ENCODE peak calls at places on chromosomes 12 and 14, in ten cellular contexts. N is NB4, X is IMR-90, S is prostate gland, M is HepG2, B is vagina, R is heart left ventricle, Y is adrenal gland, O is thyroid gland, H is K562. K is an unnamed sample.

GRCh38 chr12:89020121-89020480 is 332.2 kb downstream of the DUSP6 start:
- DNase-seq in N (no peak), X (no peak), S (no peak), M (no peak), B (no peak), R (no peak), Y (no peak), O (no peak), H (no peak), K (no peak)

GRCh38 chr12:50633950-50634349 is 129.2 kb downstream of the DIP2B start:
- DNase-seq in N (no peak), X (peak), S (no peak), M (no peak), B (no peak), R (no peak), Y (no peak), O (no peak), H (no peak), K (no peak)

GRCh38 chr12:92226036-92226661 is 80.5 kb upstream of the BTG1 start:
- DNase-seq in N (no peak), X (peak), S (no peak), M (no peak), B (no peak), R (no peak), Y (no peak), O (no peak), H (no peak), K (no peak)

GRCh38 chr14:40447032-40447431 is 1014.8 kb upstream of the FBXO33 start:
- DNase-seq in N (no peak), X (no peak), S (no peak), M (no peak), B (no peak), R (no peak), Y (no peak), O (peak), H (no peak), K (no peak)

GRCh38 chr14:73755434-73756014 is 41.3 kb upstream of the PNMA1 start:
- DNase-seq in N (no peak), X (no peak), S (peak), M (no peak), B (no peak), R (peak), Y (no peak), O (peak), H (peak), K (peak)

GRCh38 chr12:53530920-53531319 is 23.6 kb upstream of the NPFF start:
- DNase-seq in N (no peak), X (peak), S (no peak), M (no peak), B (no peak), R (no peak), Y (no peak), O (no peak), H (no peak), K (no peak)

GRCh38 chr14:58992935-58993334 is 195.5 kb upstream of the DAAM1 start:
- DNase-seq in N (no peak), X (no peak), S (no peak), M (no peak), B (no peak), R (no peak), Y (no peak), O (no peak), H (no peak), K (no peak)

GRCh38 chr12:53869500-53869899 is 69.1 kb upstream of the HOXC13 start:
- DNase-seq in N (no peak), X (no peak), S (no peak), M (peak), B (no peak), R (no peak), Y (no peak), O (no peak), H (no peak), K (no peak)

GRCh38 chr14:100476012-100476822 is 111.0 kb downstream of the BEGAIN start:
- DNase-seq in N (no peak), X (peak), S (no peak), M (peak), B (no peak), R (no peak), Y (peak), O (no peak), H (no peak), K (no peak)

GRCh38 chr12:118183711-118184110 is 47.8 kb downstream of the PEBP1 start:
- DNase-seq in N (no peak), X (no peak), S (no peak), M (no peak), B (no peak), R (no peak), Y (no peak), O (no peak), H (no peak), K (no peak)

GRCh38 chr14:30284808-30285207 is 274.1 kb upstream of the G2E3 start:
- DNase-seq in N (no peak), X (no peak), S (no peak), M (no peak), B (no peak), R (no peak), Y (no peak), O (no peak), H (no peak), K (no peak)

GRCh38 chr12:50006754-50007442 is 18.4 kb downstream of the RACGAP1 start:
- DNase-seq in N (no peak), X (peak), S (no peak), M (no peak), B (no peak), R (no peak), Y (no peak), O (no peak), H (no peak), K (no peak)

DNA sequence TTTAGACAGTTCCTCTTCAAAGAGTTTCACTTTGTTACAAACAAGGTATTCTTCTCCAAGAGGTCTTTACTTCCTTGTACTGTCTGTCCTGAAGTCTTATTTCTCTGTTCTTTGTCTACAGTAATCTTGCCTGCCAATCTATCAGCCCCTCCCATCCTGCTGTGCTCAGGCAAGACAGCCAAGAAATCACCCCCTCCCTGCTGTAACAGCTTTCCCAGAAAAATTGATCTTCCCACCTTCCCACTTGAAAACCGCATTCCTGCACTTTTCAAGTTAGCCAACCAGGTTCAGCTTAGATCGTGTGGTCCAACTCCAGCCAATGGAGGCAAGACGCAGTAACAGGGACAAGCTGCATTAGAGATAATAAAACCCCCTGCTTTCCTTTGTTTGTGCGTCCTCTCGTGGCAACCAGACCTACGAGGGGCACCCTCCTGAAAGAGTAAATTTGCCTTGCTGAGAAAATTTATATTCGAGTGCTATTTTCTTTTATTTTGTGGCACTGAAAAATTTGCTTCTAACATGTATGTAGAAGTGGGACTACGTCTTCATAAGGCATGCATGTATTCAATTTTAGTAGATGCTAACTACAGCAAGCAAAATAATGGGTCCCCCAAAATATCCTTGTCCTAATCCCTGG is 46.5 kb upstream of the ESR2 start:
- DNase-seq in N (no peak), X (no peak), S (no peak), M (no peak), B (no peak), R (no peak), Y (no peak), O (no peak), H (no peak), K (no peak)
- TF ChIP-seq POLR2A in N (no peak), X (no peak), S (no peak), M (no peak), B (no peak), R (no peak), Y (no peak), O (no peak), H (no peak), K (no peak)

GRCh38 chr14:61091657-61092273 is 110.7 kb downstream of the SLC38A6 start:
- DNase-seq in N (no peak), X (no peak), S (no peak), M (no peak), B (no peak), R (no peak), Y (no peak), O (no peak), H (no peak), K (no peak)
- TF ChIP-seq POLR2A in N (no peak), X (no peak), S (no peak), M (no peak), B (no peak), R (no peak), Y (no peak), O (no peak), H (no peak), K (no peak)

GRCh38 chr12:20364501-20364900 is 3.8 kb upstream of the PDE3A start:
- DNase-seq in N (no peak), X (no peak), S (no peak), M (no peak), B (no peak), R (peak), Y (no peak), O (no peak), H (no peak), K (no peak)

GRCh38 chr12:20356048-20356447 is 12.3 kb upstream of the PDE3A start:
- DNase-seq in N (no peak), X (no peak), S (no peak), M (no peak), B (no peak), R (no peak), Y (no peak), O (no peak), H (no peak), K (no peak)

GRCh38 chr12:20361416-20361815 is 6.9 kb upstream of the PDE3A start:
- DNase-seq in N (no peak), X (no peak), S (no peak), M (no peak), B (no peak), R (no peak), Y (no peak), O (no peak), H (no peak), K (no peak)

GRCh38 chr12:20360407-20360806 is 7.9 kb upstream of the PDE3A start:
- DNase-seq in N (no peak), X (no peak), S (no peak), M (no peak), B (no peak), R (peak), Y (no peak), O (no peak), H (no peak), K (no peak)
- TF ChIP-seq POLR2A in N (no peak), X (no peak), S (no peak), M (no peak), B (no peak), R (no peak), Y (no peak), O (no peak), H (no peak), K (no peak)

DNA sequence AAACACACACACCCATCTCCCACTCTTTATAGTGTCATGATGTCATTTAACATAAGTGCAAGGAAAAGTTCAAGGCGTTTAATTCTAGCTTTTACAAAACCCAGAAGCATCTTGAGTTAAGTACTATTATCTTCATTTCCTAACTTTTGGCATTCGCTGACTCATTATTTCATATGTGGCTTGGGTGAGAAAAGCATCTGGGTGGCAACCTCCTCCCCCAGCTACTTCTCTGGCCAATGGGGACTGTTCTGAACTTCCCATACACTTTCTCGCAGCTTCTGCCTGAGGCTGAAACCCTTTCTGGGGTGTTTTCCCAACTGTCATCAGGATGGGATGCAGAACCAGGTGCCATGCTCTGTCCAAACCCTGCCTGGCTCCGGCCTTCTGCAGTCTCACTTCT is 2.8 kb upstream of the MARK3 start:
- DNase-seq in N (peak), X (peak), S (no peak), M (no peak), B (no peak), R (no peak), Y (no peak), O (no peak), H (peak), K (peak)
- TF ChIP-seq POLR2A in N (no peak), X (no peak), S (no peak), M (no peak), B (no peak), R (no peak), Y (no peak), O (no peak), H (no peak), K (no peak)

DNA sequence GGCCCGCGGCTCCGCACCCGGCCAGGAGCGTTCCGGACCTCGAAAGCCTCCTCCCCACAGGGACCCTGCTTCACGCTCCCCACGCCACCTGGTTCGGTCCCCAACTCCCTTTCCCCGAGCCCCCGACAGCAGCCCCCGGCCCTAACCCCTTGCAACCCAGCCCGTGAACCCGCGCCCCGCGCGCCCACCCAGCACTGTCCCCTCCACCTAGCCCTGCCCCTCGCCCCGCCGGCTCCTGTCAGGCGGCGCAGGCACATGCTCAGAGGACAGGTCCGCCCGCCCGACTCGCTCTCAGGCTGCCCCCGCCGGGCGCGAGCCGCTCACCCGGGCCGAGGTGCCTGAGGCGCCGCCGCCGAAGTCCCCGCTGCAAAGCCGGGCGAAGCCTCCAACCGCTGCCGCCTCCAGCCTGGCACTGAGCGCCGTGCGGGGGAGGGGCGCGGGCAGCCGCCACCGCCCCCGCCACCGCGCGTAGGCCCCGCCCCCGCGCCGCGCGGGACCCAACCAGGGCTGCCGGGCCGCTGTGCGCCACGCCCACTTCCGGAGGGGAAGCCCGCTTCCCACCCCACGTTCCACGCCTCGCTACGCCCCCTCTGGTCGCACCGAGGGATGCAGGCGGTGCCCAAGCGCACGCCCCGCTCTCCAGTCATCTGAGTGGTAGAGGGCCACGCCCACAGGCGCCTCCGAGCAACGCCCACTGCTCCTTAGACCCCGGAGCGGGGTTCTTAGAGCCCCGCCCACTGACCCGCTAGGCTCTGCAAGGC is at the start of gene CORO1C:
- DNase-seq in N (peak), X (peak), S (peak), M (peak), B (no peak), R (peak), Y (peak), O (peak), H (peak), K (peak)
- TF ChIP-seq POLR2A in N (peak), X (peak), S (peak), M (peak), B (peak), R (peak), Y (peak), O (peak), H (peak), K (peak)

K was measured in erythroblast.